ENCODE peak calls at places on chromosomes 11 and 22, in four cellular contexts. One of them, this sample, is unnamed.

GRCh38 chr22:49155809-49156580 is 671.7 kb downstream of the BRD1 start:
- DNase-seq in astrocyte of the spinal cord: no peak
- DNase-seq in dermis microvascular lymphatic vessel endothelial cell: no peak
- DNase-seq in tibial artery: no peak
- DNase-seq in this sample: no peak

GRCh38 chr11:78349114-78349513 is 68.5 kb downstream of the GAB2 start:
- DNase-seq in dermis microvascular lymphatic vessel endothelial cell: peak; percentile 33
- DNase-seq in tibial artery: no peak
- DNase-seq in astrocyte of the spinal cord: no peak
- DNase-seq in this sample: no peak

GRCh38 chr11:44658451-44658850 is 68.3 kb upstream of the TSPAN18 start:
- DNase-seq in dermis microvascular lymphatic vessel endothelial cell: peak; percentile 67
- DNase-seq in tibial artery: no peak
- DNase-seq in astrocyte of the spinal cord: no peak
- DNase-seq in this sample: peak; percentile 24

GRCh38 chr11:31810779-31811647 is at the start of gene PAX6:
- DNase-seq in astrocyte of the spinal cord: peak; percentile 96
- DNase-seq in dermis microvascular lymphatic vessel endothelial cell: peak; percentile 81
- DNase-seq in tibial artery: no peak
- DNase-seq in this sample: peak; percentile 84

GRCh38 chr11:17798716-17799115 is 64.1 kb downstream of the KCNC1 start:
- DNase-seq in tibial artery: no peak
- DNase-seq in dermis microvascular lymphatic vessel endothelial cell: no peak
- DNase-seq in astrocyte of the spinal cord: no peak
- DNase-seq in this sample: no peak

GRCh38 chr11:34354782-34355181 is 3.0 kb downstream of the ABTB2 start:
- DNase-seq in dermis microvascular lymphatic vessel endothelial cell: no peak
- DNase-seq in tibial artery: no peak
- DNase-seq in astrocyte of the spinal cord: no peak
- DNase-seq in this sample: no peak

GRCh38 chr11:72719551-72719950 is 32.7 kb downstream of the ARAP1 start:
- DNase-seq in astrocyte of the spinal cord: no peak
- DNase-seq in tibial artery: no peak
- DNase-seq in dermis microvascular lymphatic vessel endothelial cell: no peak
- DNase-seq in this sample: no peak

GRCh38 chr22:37314315-37315046 is 32.2 kb downstream of the CYTH4 start:
- DNase-seq in dermis microvascular lymphatic vessel endothelial cell: peak; percentile 26
- DNase-seq in astrocyte of the spinal cord: no peak
- DNase-seq in tibial artery: no peak
- DNase-seq in this sample: no peak

GRCh38 chr11:59901306-59901705 is 22.7 kb downstream of the OOSP3 start:
- DNase-seq in tibial artery: no peak
- DNase-seq in dermis microvascular lymphatic vessel endothelial cell: peak; percentile 98
- DNase-seq in astrocyte of the spinal cord: peak; percentile 57
- DNase-seq in this sample: no peak

GRCh38 chr22:41780714-41781507 is 19.6 kb upstream of the CCDC134 start:
- DNase-seq in astrocyte of the spinal cord: peak; percentile 8
- DNase-seq in tibial artery: peak; percentile 69
- DNase-seq in dermis microvascular lymphatic vessel endothelial cell: peak; percentile 77
- DNase-seq in this sample: peak; percentile 24

GRCh38 chr11:1060885-1061616 is 13.6 kb upstream of the MUC2 start:
- DNase-seq in dermis microvascular lymphatic vessel endothelial cell: peak; percentile 41
- DNase-seq in tibial artery: no peak
- DNase-seq in astrocyte of the spinal cord: peak; percentile 19
- DNase-seq in this sample: peak; percentile 94

GRCh38 chr22:45319319-45319675 is 9.6 kb downstream of the FAM118A start:
- DNase-seq in astrocyte of the spinal cord: peak; percentile 61
- DNase-seq in tibial artery: no peak
- DNase-seq in dermis microvascular lymphatic vessel endothelial cell: no peak
- DNase-seq in this sample: peak; percentile 48

GRCh38 chr22:21827628-21828267 is 39.7 kb downstream of the MAPK1 start:
- DNase-seq in astrocyte of the spinal cord: no peak
- DNase-seq in tibial artery: no peak
- DNase-seq in dermis microvascular lymphatic vessel endothelial cell: no peak
- DNase-seq in this sample: no peak

GRCh38 chr11:63510360-63511130 is 4.7 kb downstream of the LGALS12 start:
- DNase-seq in tibial artery: peak; percentile 83
- DNase-seq in dermis microvascular lymphatic vessel endothelial cell: no peak
- DNase-seq in astrocyte of the spinal cord: peak; percentile 72
- DNase-seq in this sample: peak; percentile 30

GRCh38 chr11:117704416-117705150 is 92.4 kb downstream of the DSCAML1 start:
- DNase-seq in astrocyte of the spinal cord: no peak
- DNase-seq in dermis microvascular lymphatic vessel endothelial cell: no peak
- DNase-seq in tibial artery: peak; percentile 6
- DNase-seq in this sample: no peak

GRCh38 chr11:107583629-107584195 is 7.2 kb upstream of the ELMOD1 start:
- DNase-seq in dermis microvascular lymphatic vessel endothelial cell: no peak
- DNase-seq in tibial artery: no peak
- DNase-seq in astrocyte of the spinal cord: no peak
- DNase-seq in this sample: peak; percentile 32

GRCh38 chr22:36369922-36370781 is 17.6 kb downstream of the MYH9 start:
- DNase-seq in astrocyte of the spinal cord: peak; percentile 40
- DNase-seq in tibial artery: peak; percentile 82
- DNase-seq in dermis microvascular lymphatic vessel endothelial cell: peak; percentile 73
- DNase-seq in this sample: no peak

GRCh38 chr11:34277166-34277565 is 80.6 kb downstream of the ABTB2 start:
- DNase-seq in dermis microvascular lymphatic vessel endothelial cell: no peak
- DNase-seq in tibial artery: no peak
- DNase-seq in astrocyte of the spinal cord: no peak
- DNase-seq in this sample: no peak

GRCh38 chr11:21654091-21654490 is 538.8 kb upstream of the ANO5 start:
- DNase-seq in tibial artery: no peak
- DNase-seq in dermis microvascular lymphatic vessel endothelial cell: no peak
- DNase-seq in astrocyte of the spinal cord: no peak
- DNase-seq in this sample: no peak

GRCh38 chr11:8757533-8757932 is 74.9 kb downstream of the RPL27A start:
- DNase-seq in tibial artery: no peak
- DNase-seq in dermis microvascular lymphatic vessel endothelial cell: no peak
- DNase-seq in astrocyte of the spinal cord: no peak
- DNase-seq in this sample: no peak

GRCh38 chr11:32893947-32894827 is 1.6 kb downstream of the QSER1 start:
- DNase-seq in astrocyte of the spinal cord: peak; percentile 89
- DNase-seq in dermis microvascular lymphatic vessel endothelial cell: peak; percentile 81
- DNase-seq in tibial artery: no peak
- DNase-seq in this sample: peak; percentile 62

GRCh38 chr11:74235121-74235520 is 64.0 kb downstream of the PPME1 start:
- DNase-seq in dermis microvascular lymphatic vessel endothelial cell: no peak
- DNase-seq in tibial artery: no peak
- DNase-seq in astrocyte of the spinal cord: no peak
- DNase-seq in this sample: no peak

GRCh38 chr22:23204541-23205157 is 24.3 kb downstream of the BCR start:
- DNase-seq in astrocyte of the spinal cord: no peak
- DNase-seq in dermis microvascular lymphatic vessel endothelial cell: no peak
- DNase-seq in tibial artery: peak; percentile 82
- DNase-seq in this sample: no peak

GRCh38 chr22:46748948-46749681 is 11.1 kb upstream of the CERK start:
- DNase-seq in astrocyte of the spinal cord: no peak
- DNase-seq in dermis microvascular lymphatic vessel endothelial cell: peak; percentile 89
- DNase-seq in tibial artery: no peak
- DNase-seq in this sample: peak; percentile 54

GRCh38 chr22:23533771-23534191 is 46.3 kb downstream of the IGLL1 start:
- DNase-seq in dermis microvascular lymphatic vessel endothelial cell: no peak
- DNase-seq in tibial artery: no peak
- DNase-seq in astrocyte of the spinal cord: no peak
- DNase-seq in this sample: no peak

GRCh38 chr22:46869848-46870441 is 107.5 kb downstream of the TBC1D22A start:
- DNase-seq in dermis microvascular lymphatic vessel endothelial cell: no peak
- DNase-seq in tibial artery: no peak
- DNase-seq in astrocyte of the spinal cord: no peak
- DNase-seq in this sample: no peak

GRCh38 chr11:91366186-91366585 is 858.4 kb upstream of the FAT3 start:
- DNase-seq in astrocyte of the spinal cord: no peak
- DNase-seq in tibial artery: no peak
- DNase-seq in dermis microvascular lymphatic vessel endothelial cell: no peak
- DNase-seq in this sample: no peak

GRCh38 chr22:39658367-39658766 is 87.8 kb downstream of the CACNA1I start:
- DNase-seq in tibial artery: no peak
- DNase-seq in dermis microvascular lymphatic vessel endothelial cell: no peak
- DNase-seq in astrocyte of the spinal cord: no peak
- DNase-seq in this sample: no peak

GRCh38 chr22:30806391-30806861 is 111.8 kb downstream of the OSBP2 start:
- DNase-seq in astrocyte of the spinal cord: peak; percentile 71
- DNase-seq in dermis microvascular lymphatic vessel endothelial cell: peak; percentile 90
- DNase-seq in tibial artery: no peak
- DNase-seq in this sample: peak; percentile 41